ENCODE peak calls at places on chromosome 11, in four cellular contexts. L is CD4-positive, CD25-positive, alpha-beta regulatory T cell; O is tibial nerve; G is transverse colon. A is an unnamed sample.
A peak's percentile ranks its signal among the peaks of the same experiment; 100 is the strongest.

GRCh38 chr11:32312865-32313403 is 122.4 kb downstream of the WT1 start:
- DNase-seq in L (peak; percentile 30), O (no peak), G (peak; percentile 7), A (no peak)

GRCh38 chr11:116219171-116219635 is 553.6 kb downstream of the BUD13 start:
- DNase-seq in L (no peak), O (no peak), G (peak; percentile 20), A (no peak)

GRCh38 chr11:46348986-46349401 is 1.7 kb downstream of the DGKZ start:
- DNase-seq in O (no peak), G (peak; percentile 46), L (peak; percentile 87), A (no peak)

GRCh38 chr11:61172353-61172752 is 11.1 kb upstream of the VPS37C start:
- DNase-seq in O (no peak), G (no peak), L (no peak), A (no peak)

GRCh38 chr11:34679681-34680080 is 58.8 kb downstream of the EHF start:
- DNase-seq in O (no peak), L (no peak), G (no peak), A (no peak)

GRCh38 chr11:65415499-65416340 is 6.9 kb upstream of the NEAT1 start:
- DNase-seq in G (peak; percentile 8), O (peak; percentile 14), L (no peak), A (no peak)

GRCh38 chr11:72234514-72234830 is 9.5 kb downstream of the PHOX2A start:
- DNase-seq in G (no peak), O (no peak), L (no peak), A (no peak)

GRCh38 chr11:86176165-86176884 is 68.2 kb upstream of the EED start:
- DNase-seq in G (no peak), O (no peak), L (peak; percentile 92), A (no peak)

GRCh38 chr11:27600656-27601055 is 94.1 kb upstream of the LIN7C start:
- DNase-seq in O (no peak), G (no peak), L (no peak), A (no peak)

GRCh38 chr11:108752297-108752751 is 87.5 kb downstream of the DDX10 start:
- DNase-seq in O (no peak), L (no peak), G (no peak), A (no peak)

GRCh38 chr11:76048763-76049162 is 157.5 kb downstream of the WNT11 start:
- DNase-seq in O (no peak), L (peak; percentile 53), G (no peak), A (no peak)

GRCh38 chr11:4095509-4096230 is 1.1 kb downstream of the RRM1 start:
- DNase-seq in O (no peak), L (peak; percentile 56), G (no peak), A (no peak)

GRCh38 chr11:409008-409599 is 5.7 kb downstream of the SIGIRR start:
- DNase-seq in G (no peak), L (no peak), O (no peak), A (peak; percentile 4)

GRCh38 chr11:46285594-46286033 is 8.2 kb downstream of the CREB3L1 start:
- DNase-seq in L (no peak), O (no peak), G (no peak), A (no peak)

GRCh38 chr11:115500547-115501503 is 3.4 kb downstream of the CADM1 start:
- DNase-seq in L (no peak), O (no peak), G (no peak), A (no peak)

GRCh38 chr11:121415861-121416260 is 36.3 kb upstream of the SORL1 start:
- DNase-seq in L (no peak), O (no peak), G (peak; percentile 45), A (no peak)

GRCh38 chr11:48013269-48013901 is 33.0 kb downstream of the PTPRJ start:
- DNase-seq in G (peak; percentile 50), O (no peak), L (peak; percentile 83), A (peak; percentile 26)

GRCh38 chr11:94049351-94049750 is 28.2 kb downstream of the HEPHL1 start:
- DNase-seq in G (no peak), O (no peak), L (no peak), A (no peak)
- H3K9me3 ChIP-seq in G (no peaks in the 10 kb centered on the region), O (no peaks in the 10 kb centered on the region), L (no peaks in the 10 kb centered on the region), A (no peaks in the 10 kb centered on the region)

DNA sequence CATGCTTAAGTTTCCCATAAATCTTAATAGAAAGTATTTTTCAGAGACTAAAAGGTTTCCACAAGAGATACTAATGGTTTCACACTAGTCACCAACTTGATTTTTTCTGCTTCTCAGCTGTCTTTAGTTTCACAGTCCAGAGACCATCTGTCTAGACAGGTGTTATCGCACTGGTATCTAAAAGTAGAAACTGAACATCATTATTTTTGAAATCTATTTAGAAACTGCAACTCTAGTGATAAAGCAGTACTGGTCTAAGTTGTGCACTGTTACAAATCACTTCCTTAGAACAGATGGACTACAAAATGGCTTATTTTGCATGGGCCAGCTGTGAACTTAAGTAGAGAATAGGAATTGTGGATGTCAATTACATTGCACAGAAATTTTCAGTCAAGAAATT is 78.0 kb downstream of the CNTN5 start:
- DNase-seq in L (no peak), G (no peak), O (no peak), A (no peak)
- H3K9me3 ChIP-seq in L (peaks cover 2% of the 10 kb centered on the region), G (no peaks in the 10 kb centered on the region), O (no peaks in the 10 kb centered on the region), A (no peaks in the 10 kb centered on the region)

DNA sequence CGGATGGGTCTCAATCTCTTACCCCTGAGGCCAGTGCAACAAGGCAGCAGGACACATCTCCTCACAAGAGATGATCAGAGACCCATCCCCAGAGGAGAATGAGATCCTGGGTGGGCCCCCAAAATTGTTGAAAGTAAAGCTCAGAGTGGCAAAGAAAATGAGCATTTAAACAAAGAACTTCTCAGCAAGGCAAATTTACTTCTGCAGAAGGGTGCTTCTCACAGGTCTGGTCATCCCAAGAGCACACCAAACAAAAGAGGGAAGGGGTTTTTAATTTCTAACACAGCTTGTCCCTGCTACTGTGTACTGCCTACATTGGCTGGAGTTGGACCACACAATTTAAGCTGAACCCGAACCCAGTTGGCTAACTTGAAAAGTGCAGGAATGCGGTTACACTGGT is 1628.6 kb upstream of the RAG2 start:
- DNase-seq in O (no peak), G (no peak), L (no peak), A (no peak)
- H3K9me3 ChIP-seq in O (peaks cover 22% of the 10 kb centered on the region), G (peaks cover 20% of the 10 kb centered on the region), L (peaks cover 8% of the 10 kb centered on the region), A (no peaks in the 10 kb centered on the region)

GRCh38 chr11:70833011-70833410 is 419.4 kb downstream of the SHANK2 start:
- DNase-seq in G (no peak), L (no peak), O (no peak), A (no peak)

GRCh38 chr11:70833554-70833953 is 418.8 kb downstream of the SHANK2 start:
- DNase-seq in G (no peak), L (no peak), O (no peak), A (no peak)

GRCh38 chr11:70834277-70834940 is 418.0 kb downstream of the SHANK2 start:
- DNase-seq in O (no peak), L (no peak), G (no peak), A (no peak)

GRCh38 chr11:70836071-70836470 is 416.3 kb downstream of the SHANK2 start:
- DNase-seq in L (no peak), O (no peak), G (no peak), A (no peak)

GRCh38 chr11:70834984-70835560 is 417.3 kb downstream of the SHANK2 start:
- DNase-seq in O (no peak), L (no peak), G (no peak), A (no peak)
- H3K9me3 ChIP-seq in O (peaks cover 31% of the 10 kb centered on the region), L (no peaks in the 10 kb centered on the region), G (no peaks in the 10 kb centered on the region), A (no peaks in the 10 kb centered on the region)

GRCh38 chr11:134666273-134667174 is 254.5 kb upstream of the B3GAT1 start:
- DNase-seq in G (no peak), L (no peak), O (no peak), A (no peak)
- H3K9me3 ChIP-seq in G (no peaks in the 10 kb centered on the region), L (peaks cover 1% of the 10 kb centered on the region), O (peaks cover 8% of the 10 kb centered on the region), A (no peaks in the 10 kb centered on the region)

GRCh38 chr11:99171330-99171729 is 150.6 kb downstream of the CNTN5 start:
- DNase-seq in G (no peak), L (no peak), O (no peak), A (no peak)
- H3K9me3 ChIP-seq in G (no peaks in the 10 kb centered on the region), L (no peaks in the 10 kb centered on the region), O (no peaks in the 10 kb centered on the region), A (no peaks in the 10 kb centered on the region)

GRCh38 chr11:40544162-40544561 is 915.3 kb downstream of the LRRC4C start:
- DNase-seq in G (no peak), O (no peak), L (no peak), A (no peak)
- H3K9me3 ChIP-seq in G (no peaks in the 10 kb centered on the region), O (no peaks in the 10 kb centered on the region), L (peaks cover 2% of the 10 kb centered on the region), A (peaks cover 3% of the 10 kb centered on the region)

GRCh38 chr11:12981879-12982531 is 27.1 kb upstream of the RASSF10 start:
- DNase-seq in O (no peak), G (no peak), L (no peak), A (no peak)
- H3K9me3 ChIP-seq in O (no peaks in the 10 kb centered on the region), G (no peaks in the 10 kb centered on the region), L (no peaks in the 10 kb centered on the region), A (no peaks in the 10 kb centered on the region)

DNA sequence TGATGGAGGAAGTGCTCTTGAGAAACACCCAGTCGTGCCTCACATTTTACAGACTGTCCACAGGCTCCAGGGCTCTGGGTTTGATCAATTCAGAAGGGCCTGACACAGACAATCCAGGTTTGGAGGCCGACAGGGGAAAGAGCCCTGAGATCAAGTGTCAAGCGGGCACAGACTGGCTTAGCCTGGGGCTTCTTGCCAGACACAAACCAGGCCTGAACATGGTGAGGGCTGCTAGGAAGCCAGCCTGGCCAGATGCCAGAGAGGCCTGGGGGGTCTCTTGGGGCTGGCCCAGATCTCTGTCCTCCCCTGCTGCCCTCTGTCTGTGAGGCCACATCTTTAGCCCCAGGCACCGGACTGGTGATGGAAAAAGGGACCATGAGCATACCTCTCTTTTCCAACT is 112.2 kb upstream of the CD82 start:
- DNase-seq in L (no peak), O (no peak), G (no peak), A (no peak)
- H3K9me3 ChIP-seq in L (no peaks in the 10 kb centered on the region), O (no peaks in the 10 kb centered on the region), G (no peaks in the 10 kb centered on the region), A (no peaks in the 10 kb centered on the region)

DNA sequence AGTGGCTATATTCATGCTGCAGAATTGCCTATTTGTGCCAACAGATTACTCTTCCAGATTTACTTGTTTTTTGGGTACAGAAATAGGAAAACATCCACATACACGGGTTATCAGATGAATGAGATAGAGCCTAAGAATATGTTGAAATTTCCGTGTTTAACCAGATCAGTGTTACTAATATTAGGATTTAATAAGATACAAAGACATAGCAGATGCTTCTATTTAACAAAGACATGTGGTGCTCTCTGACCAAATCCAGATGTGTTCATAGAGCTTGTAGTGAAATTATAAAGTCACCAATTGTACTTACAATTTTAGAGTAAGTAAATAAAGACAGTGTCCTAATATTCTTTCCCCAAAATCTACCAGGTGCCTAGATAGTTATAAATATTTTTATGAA is 208.0 kb downstream of the CASP12 start:
- DNase-seq in L (no peak), O (no peak), G (no peak), A (no peak)
- H3K9me3 ChIP-seq in L (no peaks in the 10 kb centered on the region), O (no peaks in the 10 kb centered on the region), G (no peaks in the 10 kb centered on the region), A (no peaks in the 10 kb centered on the region)

A was measured in T-helper 17 cell.